ENCODE peak calls at places on chromosome 4, in nine cellular contexts. J is fibroblast of lung, A is MM.1S, C is breast epithelium, D is adrenal gland, T is GM23248, H is mammary epithelial cell, L is heart left ventricle, N is cardiac muscle cell. G is an unnamed sample.
A peak's percentile ranks its signal among the peaks of the same experiment; 100 is the strongest.

GRCh38 chr4:85555210-85555609 is 80.3 kb downstream of the ARHGAP24 start:
- DNase-seq in J (peak; percentile 40), A (no peak), C (no peak), D (no peak), T (peak; percentile 47), H (peak; percentile 24), L (no peak), N (no peak), G (no peak)

GRCh38 chr4:60656171-60656570 is 544.0 kb upstream of the ADGRL3 start:
- DNase-seq in J (peak; percentile 40), A (no peak), C (no peak), D (no peak), T (no peak), H (no peak), L (no peak), N (no peak), G (no peak)

GRCh38 chr4:105158837-105159236 is 12.2 kb downstream of the TET2 start:
- DNase-seq in J (peak; percentile 28), A (no peak), C (no peak), D (peak; percentile 56), T (no peak), H (no peak), L (no peak), N (peak; percentile 42), G (no peak)

GRCh38 chr4:114267976-114268375 is 288.5 kb upstream of the ARSJ start:
- DNase-seq in J (no peak), A (no peak), C (no peak), D (no peak), T (peak; percentile 26), H (no peak), L (no peak), N (peak; percentile 23), G (no peak)

GRCh38 chr4:162056947-162057346 is 106.9 kb downstream of the FSTL5 start:
- DNase-seq in J (no peak), A (no peak), C (no peak), D (no peak), T (no peak), H (no peak), L (no peak), N (no peak), G (no peak)

GRCh38 chr4:112370466-112370865 is 73.3 kb downstream of the ALPK1 start:
- DNase-seq in J (no peak), A (no peak), C (no peak), D (no peak), T (no peak), H (peak; percentile 44), L (no peak), N (no peak), G (no peak)

GRCh38 chr4:7513731-7514130 is 79.0 kb upstream of the PSAPL1 start:
- DNase-seq in J (peak; percentile 5), A (no peak), C (no peak), D (no peak), T (peak; percentile 7), H (no peak), L (no peak), N (peak; percentile 15), G (no peak)

GRCh38 chr4:174314770-174315169 is 31.1 kb downstream of the CEP44 start:
- DNase-seq in J (peak; percentile 69), A (no peak), C (no peak), D (no peak), T (peak; percentile 74), H (peak; percentile 68), L (no peak), N (peak; percentile 46), G (no peak)

GRCh38 chr4:156790866-156791265 is 180.7 kb downstream of the PDGFC start:
- DNase-seq in J (peak; percentile 83), A (no peak), C (peak; percentile 41), D (peak; percentile 37), T (peak; percentile 75), H (peak; percentile 50), L (no peak), N (peak; percentile 78), G (no peak)

GRCh38 chr4:54726907-54727306 is 69.2 kb downstream of the KIT start:
- DNase-seq in J (no peak), A (no peak), C (no peak), D (no peak), T (no peak), H (no peak), L (no peak), N (no peak), G (no peak)

GRCh38 chr4:10006604-10007435 is 14.5 kb downstream of the SLC2A9 start:
- DNase-seq in J (no peak), A (no peak), C (peak; percentile 61), D (peak; percentile 42), T (peak; percentile 51), H (peak; percentile 96), L (no peak), N (peak; percentile 58), G (no peak)

GRCh38 chr4:40055379-40055872 is 1.2 kb upstream of the N4BP2 start:
- DNase-seq in J (no peak), A (no peak), C (no peak), D (no peak), T (no peak), H (no peak), L (no peak), N (no peak), G (no peak)

GRCh38 chr4:81314897-81315470 is 100.0 kb upstream of the PRKG2 start:
- DNase-seq in J (peak; percentile 94), A (no peak), C (no peak), D (no peak), T (peak; percentile 68), H (peak; percentile 1), L (no peak), N (peak; percentile 60), G (no peak)

GRCh38 chr4:99324978-99325377 is 3.8 kb upstream of the ADH1B start:
- DNase-seq in J (peak; percentile 98), A (no peak), C (peak; percentile 36), D (no peak), T (peak; percentile 84), H (no peak), L (peak; percentile 55), N (peak; percentile 95), G (no peak)

GRCh38 chr4:152691761-152692160 is 12.0 kb upstream of the TMEM154 start:
- DNase-seq in J (no peak), A (no peak), C (no peak), D (no peak), T (no peak), H (no peak), L (no peak), N (no peak), G (no peak)

GRCh38 chr4:88286897-88287296 is 2.5 kb upstream of the PPM1K start:
- DNase-seq in J (peak; percentile 11), A (no peak), C (no peak), D (no peak), T (peak; percentile 23), H (no peak), L (no peak), N (peak; percentile 10), G (no peak)

GRCh38 chr4:77881460-77882295 is 19.0 kb downstream of the MRPL1 start:
- DNase-seq in J (peak; percentile 39), A (no peak), C (no peak), D (no peak), T (peak; percentile 24), H (peak; percentile 14), L (no peak), N (peak; percentile 39), G (no peak)

GRCh38 chr4:25560605-25561004 is 95.0 kb upstream of the SLC34A2 start:
- DNase-seq in J (no peak), A (no peak), C (no peak), D (no peak), T (no peak), H (no peak), L (no peak), N (no peak), G (no peak)

GRCh38 chr4:177562859-177563258 is 120.6 kb upstream of the AGA start:
- DNase-seq in J (no peak), A (no peak), C (no peak), D (no peak), T (no peak), H (peak; percentile 16), L (no peak), N (no peak), G (no peak)

GRCh38 chr4:78592104-78592783 is 40.7 kb downstream of the ANXA3 start:
- DNase-seq in J (no peak), A (no peak), C (no peak), D (no peak), T (peak; percentile 16), H (peak; percentile 31), L (no peak), N (no peak), G (no peak)

DNA sequence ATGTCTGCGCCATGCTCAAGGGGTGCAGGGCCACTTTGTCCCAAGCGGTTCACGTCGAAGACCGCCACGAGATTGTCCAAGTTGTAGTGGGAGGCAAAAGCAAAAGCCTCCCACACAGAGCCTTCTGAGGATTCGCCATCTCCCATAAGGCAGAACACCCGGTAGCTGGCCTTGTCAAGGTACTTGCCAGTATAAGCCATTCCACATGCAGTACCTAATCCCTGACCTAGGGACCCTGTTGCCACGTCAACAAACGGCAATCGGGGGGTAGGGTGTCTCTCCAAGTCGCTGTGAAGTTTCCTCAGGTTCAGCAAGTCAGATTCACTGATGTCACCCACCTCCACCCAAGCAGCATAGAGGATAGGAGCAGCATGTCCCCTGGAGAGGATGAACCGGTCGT is 424 bp downstream of the TKTL2 start:
- DNase-seq in J (no peak), A (no peak), C (no peak), D (no peak), T (no peak), H (no peak), L (no peak), N (no peak), G (no peak)
- H3K27me3 ChIP-seq in J (no peaks in the 10 kb centered on the region), A (no peaks in the 10 kb centered on the region), C (no peaks in the 10 kb centered on the region), D (no peaks in the 10 kb centered on the region), T (no peaks in the 10 kb centered on the region), H (peaks cover 5% of the 10 kb centered on the region), L (no peaks in the 10 kb centered on the region), N (no peaks in the 10 kb centered on the region), G (no peaks in the 10 kb centered on the region)

DNA sequence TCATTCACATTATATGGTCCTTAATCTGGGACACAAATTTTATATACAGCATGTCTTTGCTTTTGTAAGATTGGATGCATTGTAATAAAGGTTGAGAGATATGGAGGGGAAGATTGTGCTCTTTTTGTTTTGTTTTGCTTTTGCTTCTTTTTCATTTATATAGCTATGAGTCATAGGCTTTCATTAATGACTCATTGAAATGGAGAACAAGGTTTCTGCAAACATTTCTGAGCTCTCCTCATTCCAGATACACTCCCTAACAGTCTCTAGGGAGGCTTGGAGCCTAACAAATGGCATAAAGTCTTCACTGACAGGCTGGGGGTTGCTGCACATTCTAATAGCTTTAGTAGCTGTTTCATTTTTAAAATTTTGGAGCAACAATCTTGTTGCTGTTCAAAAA is 21.4 kb downstream of the PCDH18 start:
- DNase-seq in J (peak; percentile 97), A (no peak), C (no peak), D (no peak), T (peak; percentile 95), H (peak; percentile 58), L (no peak), N (peak; percentile 97), G (no peak)
- H3K4me3 ChIP-seq in J (peak overlapping the region; percentile 9), A (no peak overlapping the region), C (no peak overlapping the region), D (no peak overlapping the region), T (peak overlapping the region; percentile 63), H (no peak overlapping the region), L (peak overlapping the region; percentile 12), N (no peak overlapping the region), G (no peak overlapping the region)

GRCh38 chr4:140789752-140790151 is 33.6 kb upstream of the TBC1D9 start:
- DNase-seq in J (peak; percentile 79), A (no peak), C (no peak), D (no peak), T (peak; percentile 28), H (peak; percentile 60), L (no peak), N (peak; percentile 65), G (no peak)
- H3K27ac ChIP-seq in J (no peak overlapping the region), A (no peak overlapping the region), C (no peak overlapping the region), D (no peak overlapping the region), T (no peak overlapping the region), H (no peak overlapping the region), L (no peak overlapping the region), N (no peak overlapping the region), G (no peak overlapping the region)

GRCh38 chr4:1514612-1515011 is 108.4 kb upstream of the NKX1-1 start:
- DNase-seq in J (no peak), A (no peak), C (no peak), D (no peak), T (no peak), H (no peak), L (no peak), N (no peak), G (no peak)
- H3K27me3 ChIP-seq in J (peaks cover 12% of the 10 kb centered on the region), A (peaks cover 7% of the 10 kb centered on the region), C (peaks cover 67% of the 10 kb centered on the region), D (peaks cover 39% of the 10 kb centered on the region), T (peaks cover 21% of the 10 kb centered on the region), H (no peaks in the 10 kb centered on the region), L (peaks cover 60% of the 10 kb centered on the region), N (peaks cover 8% of the 10 kb centered on the region), G (peaks cover 3% of the 10 kb centered on the region)

G was measured in effector memory CD4-positive, alpha-beta T cell.